ENCODE peak calls at places on chromosomes 11 and 22, in nine cellular contexts. One of them, this sample, is unnamed.

GRCh38 chr11:33263549-33263948 is 6.4 kb downstream of the HIPK3 start:
- DNase-seq in H9: no peak
- DNase-seq in fibroblast of pulmonary artery: no peak
- DNase-seq in CD8-positive, alpha-beta T cell: no peak
- DNase-seq in esophagus squamous epithelium: no peak
- DNase-seq in stomach: no peak
- DNase-seq in IMR-90: no peak
- DNase-seq in foreskin keratinocyte: no peak
- DNase-seq in lung: no peak
- DNase-seq in this sample: no peak

GRCh38 chr22:48805516-48805915 is 1022.2 kb downstream of the BRD1 start:
- DNase-seq in H9: no peak
- DNase-seq in stomach: no peak
- DNase-seq in foreskin keratinocyte: no peak
- DNase-seq in lung: no peak
- DNase-seq in IMR-90: no peak
- DNase-seq in fibroblast of pulmonary artery: no peak
- DNase-seq in esophagus squamous epithelium: no peak
- DNase-seq in CD8-positive, alpha-beta T cell: no peak
- DNase-seq in this sample: no peak

GRCh38 chr22:27844656-27845602 is 43.4 kb upstream of the MN1 start:
- DNase-seq in CD8-positive, alpha-beta T cell: no peak
- DNase-seq in esophagus squamous epithelium: no peak
- DNase-seq in foreskin keratinocyte: no peak
- DNase-seq in fibroblast of pulmonary artery: peak
- DNase-seq in IMR-90: no peak
- DNase-seq in lung: no peak
- DNase-seq in H9: no peak
- DNase-seq in stomach: no peak
- DNase-seq in this sample: no peak

GRCh38 chr11:43543313-43543712 is 137.2 kb upstream of the HSD17B12 start:
- DNase-seq in CD8-positive, alpha-beta T cell: no peak
- DNase-seq in lung: no peak
- DNase-seq in stomach: no peak
- DNase-seq in foreskin keratinocyte: peak
- DNase-seq in IMR-90: no peak
- DNase-seq in esophagus squamous epithelium: no peak
- DNase-seq in fibroblast of pulmonary artery: no peak
- DNase-seq in H9: no peak
- DNase-seq in this sample: no peak

GRCh38 chr11:28984216-28984615 is 876.0 kb downstream of the METTL15 start:
- DNase-seq in foreskin keratinocyte: no peak
- DNase-seq in lung: no peak
- DNase-seq in H9: no peak
- DNase-seq in fibroblast of pulmonary artery: no peak
- DNase-seq in esophagus squamous epithelium: no peak
- DNase-seq in IMR-90: no peak
- DNase-seq in CD8-positive, alpha-beta T cell: no peak
- DNase-seq in stomach: no peak
- DNase-seq in this sample: no peak

GRCh38 chr11:121523581-121524232 is 70.9 kb upstream of the SORL1-AS1 start:
- DNase-seq in esophagus squamous epithelium: no peak
- DNase-seq in foreskin keratinocyte: no peak
- DNase-seq in lung: no peak
- DNase-seq in fibroblast of pulmonary artery: no peak
- DNase-seq in H9: no peak
- DNase-seq in stomach: no peak
- DNase-seq in IMR-90: no peak
- DNase-seq in CD8-positive, alpha-beta T cell: no peak
- DNase-seq in this sample: no peak

GRCh38 chr11:68255526-68255925 is 16.2 kb downstream of the C11orf24 start:
- DNase-seq in IMR-90: no peak
- DNase-seq in esophagus squamous epithelium: no peak
- DNase-seq in H9: no peak
- DNase-seq in fibroblast of pulmonary artery: no peak
- DNase-seq in foreskin keratinocyte: no peak
- DNase-seq in CD8-positive, alpha-beta T cell: no peak
- DNase-seq in stomach: no peak
- DNase-seq in lung: no peak
- DNase-seq in this sample: no peak

GRCh38 chr22:43216738-43217137 is 29.8 kb upstream of the TTLL12 start:
- DNase-seq in foreskin keratinocyte: no peak
- DNase-seq in stomach: no peak
- DNase-seq in lung: no peak
- DNase-seq in H9: no peak
- DNase-seq in esophagus squamous epithelium: no peak
- DNase-seq in CD8-positive, alpha-beta T cell: no peak
- DNase-seq in fibroblast of pulmonary artery: no peak
- DNase-seq in IMR-90: no peak
- DNase-seq in this sample: no peak

GRCh38 chr11:69867076-69868002 is 48.1 kb upstream of the FGF3 start:
- DNase-seq in foreskin keratinocyte: no peak
- DNase-seq in CD8-positive, alpha-beta T cell: no peak
- DNase-seq in esophagus squamous epithelium: no peak
- DNase-seq in IMR-90: peak
- DNase-seq in H9: peak
- DNase-seq in stomach: no peak
- DNase-seq in fibroblast of pulmonary artery: peak
- DNase-seq in lung: no peak
- DNase-seq in this sample: no peak

GRCh38 chr11:96448225-96448624 is 58.4 kb downstream of the JRKL start:
- DNase-seq in IMR-90: no peak
- DNase-seq in H9: no peak
- DNase-seq in CD8-positive, alpha-beta T cell: no peak
- DNase-seq in stomach: no peak
- DNase-seq in foreskin keratinocyte: no peak
- DNase-seq in fibroblast of pulmonary artery: no peak
- DNase-seq in esophagus squamous epithelium: no peak
- DNase-seq in lung: no peak
- DNase-seq in this sample: no peak

GRCh38 chr11:93278976-93279375 is 51.6 kb upstream of the DEUP1 start:
- DNase-seq in lung: no peak
- DNase-seq in H9: no peak
- DNase-seq in esophagus squamous epithelium: no peak
- DNase-seq in stomach: no peak
- DNase-seq in CD8-positive, alpha-beta T cell: no peak
- DNase-seq in fibroblast of pulmonary artery: no peak
- DNase-seq in IMR-90: no peak
- DNase-seq in foreskin keratinocyte: no peak
- DNase-seq in this sample: no peak

GRCh38 chr11:16611395-16612233 is 126.8 kb upstream of the C11orf58 start:
- DNase-seq in esophagus squamous epithelium: no peak
- DNase-seq in fibroblast of pulmonary artery: no peak
- DNase-seq in foreskin keratinocyte: no peak
- DNase-seq in stomach: no peak
- DNase-seq in IMR-90: no peak
- DNase-seq in CD8-positive, alpha-beta T cell: no peak
- DNase-seq in H9: peak
- DNase-seq in lung: no peak
- DNase-seq in this sample: no peak

GRCh38 chr11:123145220-123145619 is 49.8 kb downstream of the CLMP start:
- DNase-seq in H9: no peak
- DNase-seq in foreskin keratinocyte: peak
- DNase-seq in IMR-90: peak
- DNase-seq in esophagus squamous epithelium: no peak
- DNase-seq in CD8-positive, alpha-beta T cell: no peak
- DNase-seq in fibroblast of pulmonary artery: peak
- DNase-seq in lung: peak
- DNase-seq in stomach: no peak
- DNase-seq in this sample: peak

DNA sequence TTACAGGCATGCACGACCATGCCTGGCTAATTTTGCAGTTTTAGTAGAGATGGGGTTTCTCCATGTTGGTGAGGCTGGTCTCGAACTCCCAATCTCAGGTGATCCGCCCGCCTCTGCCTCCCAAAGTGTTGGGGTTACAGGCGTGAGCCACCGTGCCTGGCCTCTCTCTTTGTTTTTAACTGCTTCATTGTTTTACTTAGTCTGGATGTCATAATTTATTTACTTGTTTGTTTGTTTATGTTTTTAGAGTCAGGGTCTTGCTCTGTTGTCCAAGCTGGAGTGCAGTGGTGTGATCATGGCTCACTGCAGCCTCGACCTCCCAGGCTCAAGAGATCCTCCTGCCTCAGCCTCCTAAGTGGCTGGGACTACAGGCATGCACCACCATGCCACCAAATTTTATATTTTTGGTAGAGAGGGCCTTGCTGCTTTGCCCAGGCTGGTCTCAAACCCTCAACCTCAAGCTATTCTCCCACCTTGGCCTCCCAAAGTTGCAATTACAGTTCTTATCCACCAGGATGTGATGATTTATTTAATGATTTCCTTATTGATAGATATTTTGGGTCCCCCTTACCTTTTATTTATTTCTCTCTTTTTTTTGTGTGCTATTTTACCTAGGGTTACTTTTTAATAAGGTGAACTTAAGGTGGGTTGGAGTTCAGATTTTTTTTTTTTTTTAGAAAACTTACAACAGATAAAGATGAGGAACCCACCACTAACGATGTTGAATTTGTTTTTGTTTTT is 52.6 kb upstream of the ADA2 start:
- DNase-seq in fibroblast of pulmonary artery: no peak
- DNase-seq in lung: no peak
- DNase-seq in esophagus squamous epithelium: no peak
- DNase-seq in H9: no peak
- DNase-seq in IMR-90: no peak
- DNase-seq in CD8-positive, alpha-beta T cell: no peak
- DNase-seq in foreskin keratinocyte: no peak
- DNase-seq in stomach: no peak
- DNase-seq in this sample: no peak
- TF ChIP-seq CTCF in fibroblast of pulmonary artery: no peak
- TF ChIP-seq CTCF in lung: no peak
- TF ChIP-seq CTCF in esophagus squamous epithelium: no peak
- TF ChIP-seq CTCF in H9: peak
- TF ChIP-seq CTCF in IMR-90: no peak
- TF ChIP-seq CTCF in CD8-positive, alpha-beta T cell: no peak
- TF ChIP-seq CTCF in foreskin keratinocyte: no peak
- TF ChIP-seq CTCF in stomach: no peak
- TF ChIP-seq CTCF in this sample: no peak

DNA sequence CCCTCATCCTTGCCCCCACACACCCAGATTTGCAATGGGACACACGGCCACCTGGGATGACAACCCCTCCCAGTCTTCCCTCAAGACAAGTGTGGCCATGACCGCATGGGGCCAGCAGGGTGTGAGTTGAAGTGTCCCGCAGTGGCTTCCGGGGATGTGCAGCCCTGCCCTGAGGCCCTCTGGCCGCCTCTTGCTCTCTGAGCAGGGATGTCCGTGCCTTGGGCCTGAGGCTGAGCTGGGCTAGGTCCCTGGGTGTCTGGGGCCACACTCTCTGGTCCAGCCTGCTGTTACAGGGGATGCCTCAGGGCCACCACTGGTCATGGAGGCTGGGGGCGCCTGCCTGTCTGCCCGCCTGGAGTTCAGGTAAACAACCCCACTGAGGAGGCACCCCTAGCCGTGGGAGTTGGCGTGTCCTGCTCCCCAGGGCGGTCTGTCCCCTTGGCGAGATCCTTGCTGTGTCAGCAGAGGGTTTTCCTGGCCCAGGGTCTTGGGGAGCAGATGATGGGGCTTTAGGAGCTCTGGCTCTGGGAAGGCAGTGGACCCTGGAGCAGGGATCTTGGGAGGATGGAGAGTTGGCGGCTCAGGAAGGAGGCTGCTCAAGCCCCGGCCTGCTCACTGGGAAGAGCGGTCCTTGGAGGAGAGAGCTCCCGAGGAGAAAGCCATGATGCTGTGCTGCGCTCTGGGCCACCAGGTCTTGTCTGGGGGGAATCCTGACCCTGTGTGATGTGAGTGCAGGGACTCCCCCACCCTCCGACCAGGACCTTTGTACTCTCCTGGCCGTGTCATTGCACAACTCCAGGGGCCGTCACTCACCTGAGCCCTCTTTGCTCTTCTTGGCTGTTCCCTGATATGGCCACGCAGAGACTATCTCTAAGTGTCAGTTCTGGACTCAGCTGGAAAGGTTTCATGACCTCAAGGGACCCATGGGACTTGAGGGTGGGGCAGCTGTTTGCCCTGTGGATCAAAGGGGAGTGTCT is 67.9 kb downstream of the KCNQ1 start:
- DNase-seq in foreskin keratinocyte: no peak
- DNase-seq in lung: peak
- DNase-seq in CD8-positive, alpha-beta T cell: no peak
- DNase-seq in H9: peak
- DNase-seq in esophagus squamous epithelium: no peak
- DNase-seq in fibroblast of pulmonary artery: no peak
- DNase-seq in stomach: peak
- DNase-seq in IMR-90: no peak
- DNase-seq in this sample: peak
- TF ChIP-seq CTCF in foreskin keratinocyte: no peak
- TF ChIP-seq CTCF in lung: no peak
- TF ChIP-seq CTCF in CD8-positive, alpha-beta T cell: no peak
- TF ChIP-seq CTCF in H9: no peak
- TF ChIP-seq CTCF in esophagus squamous epithelium: no peak
- TF ChIP-seq CTCF in fibroblast of pulmonary artery: no peak
- TF ChIP-seq CTCF in stomach: no peak
- TF ChIP-seq CTCF in IMR-90: no peak
- TF ChIP-seq CTCF in this sample: no peak

DNA sequence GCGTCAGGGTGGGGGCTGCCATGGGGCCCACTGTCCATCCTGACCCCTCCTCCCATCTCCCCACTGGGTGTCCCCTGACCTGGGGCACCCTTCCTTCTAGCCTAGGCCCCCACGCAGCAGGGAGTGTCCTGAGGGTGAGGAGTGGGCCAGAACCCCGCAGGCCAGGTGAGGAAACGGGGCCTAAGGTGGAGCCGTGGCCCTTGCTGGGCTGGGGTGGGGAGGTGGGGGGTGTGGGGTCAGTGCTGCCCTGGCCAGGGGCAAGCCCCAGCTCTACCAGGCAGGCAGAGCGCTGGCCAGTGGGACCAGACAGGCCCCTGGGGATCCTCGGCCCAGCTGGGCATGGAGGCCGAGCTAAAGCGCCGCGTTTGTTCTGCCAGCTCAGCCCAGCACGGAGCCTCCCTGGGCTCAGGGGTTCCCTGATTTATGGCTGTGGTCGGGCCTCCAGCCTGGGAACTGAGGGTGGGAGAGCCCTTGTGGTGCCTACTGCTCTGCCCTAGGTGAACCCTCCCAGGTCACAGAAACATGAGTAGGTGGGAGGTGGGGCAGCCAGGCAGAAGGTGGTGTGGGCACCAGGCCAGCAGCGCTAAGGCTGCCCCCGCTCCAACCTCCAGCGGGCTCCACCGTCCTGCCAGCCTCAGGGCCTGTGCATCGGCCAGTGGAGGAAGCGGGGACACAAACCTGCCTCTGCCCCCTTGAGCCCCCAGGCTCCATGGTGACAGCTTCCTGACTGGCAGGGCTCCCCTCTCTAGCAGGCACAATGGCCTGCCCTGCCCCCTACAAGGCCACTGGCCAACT is 22.4 kb downstream of the TRMU start:
- DNase-seq in stomach: no peak
- DNase-seq in H9: no peak
- DNase-seq in esophagus squamous epithelium: no peak
- DNase-seq in lung: no peak
- DNase-seq in foreskin keratinocyte: no peak
- DNase-seq in fibroblast of pulmonary artery: no peak
- DNase-seq in CD8-positive, alpha-beta T cell: no peak
- DNase-seq in IMR-90: no peak
- DNase-seq in this sample: no peak
- TF ChIP-seq CTCF in stomach: no peak
- TF ChIP-seq CTCF in H9: no peak
- TF ChIP-seq CTCF in esophagus squamous epithelium: no peak
- TF ChIP-seq CTCF in lung: no peak
- TF ChIP-seq CTCF in foreskin keratinocyte: no peak
- TF ChIP-seq CTCF in fibroblast of pulmonary artery: no peak
- TF ChIP-seq CTCF in CD8-positive, alpha-beta T cell: no peak
- TF ChIP-seq CTCF in IMR-90: no peak
- TF ChIP-seq CTCF in this sample: no peak

GRCh38 chr11:22778642-22779041 is 51.0 kb downstream of the SVIP start:
- DNase-seq in CD8-positive, alpha-beta T cell: no peak
- DNase-seq in IMR-90: no peak
- DNase-seq in stomach: no peak
- DNase-seq in esophagus squamous epithelium: no peak
- DNase-seq in H9: no peak
- DNase-seq in foreskin keratinocyte: no peak
- DNase-seq in lung: no peak
- DNase-seq in fibroblast of pulmonary artery: no peak
- DNase-seq in this sample: no peak
- TF ChIP-seq CTCF in CD8-positive, alpha-beta T cell: no peak
- TF ChIP-seq CTCF in IMR-90: no peak
- TF ChIP-seq CTCF in stomach: no peak
- TF ChIP-seq CTCF in esophagus squamous epithelium: no peak
- TF ChIP-seq CTCF in H9: peak
- TF ChIP-seq CTCF in foreskin keratinocyte: peak
- TF ChIP-seq CTCF in lung: no peak
- TF ChIP-seq CTCF in fibroblast of pulmonary artery: no peak
- TF ChIP-seq CTCF in this sample: no peak

This sample was measured in tibial nerve.